ENCODE peak calls at places on chromosomes 5 and 9, in six cellular contexts. T is uterus, X is WERI-Rb-1, L is aorta, I is transverse colon, Q is cardiac fibroblast. W is an unnamed sample.
A peak's percentile ranks its signal among the peaks of the same experiment; 100 is the strongest.

GRCh38 chr9:14313378-14313940 is 482 bp downstream of the NFIB start:
- DNase-seq in T (no peak), X (no peak), L (no peak), I (peak; percentile 33), Q (peak; percentile 48), W (peak; percentile 67)

GRCh38 chr9:89418882-89419641 is 78.9 kb downstream of the SEMA4D start:
- DNase-seq in T (no peak), X (no peak), L (no peak), I (peak; percentile 66), Q (no peak), W (no peak)

GRCh38 chr9:126934441-126934840 is 19.9 kb downstream of the RALGPS1 start:
- DNase-seq in T (no peak), X (no peak), L (no peak), I (no peak), Q (no peak), W (no peak)

GRCh38 chr5:34571380-34572041 is 84.6 kb upstream of the RAI14 start:
- DNase-seq in T (no peak), X (no peak), L (no peak), I (no peak), Q (peak; percentile 70), W (peak; percentile 53)

GRCh38 chr9:88974641-88975040 is 16.6 kb upstream of the S1PR3 start:
- DNase-seq in T (no peak), X (peak; percentile 24), L (no peak), I (no peak), Q (no peak), W (no peak)

GRCh38 chr9:91223000-91223399 is 138.7 kb downstream of the AUH start:
- DNase-seq in T (no peak), X (peak; percentile 69), L (no peak), I (no peak), Q (no peak), W (no peak)

GRCh38 chr5:12460493-12461261 is 556.4 kb upstream of the CTNND2 start:
- DNase-seq in T (no peak), X (no peak), L (no peak), I (no peak), Q (no peak), W (no peak)

GRCh38 chr5:109297900-109298299 is 111.9 kb downstream of the PJA2 start:
- DNase-seq in T (no peak), X (no peak), L (no peak), I (no peak), Q (no peak), W (no peak)

GRCh38 chr5:77101298-77101697 is 14.2 kb upstream of the ZBED3 start:
- DNase-seq in T (no peak), X (no peak), L (no peak), I (no peak), Q (peak; percentile 29), W (no peak)

GRCh38 chr5:5881294-5881693 is 458.8 kb downstream of the ICE1 start:
- DNase-seq in T (no peak), X (peak; percentile 86), L (no peak), I (no peak), Q (no peak), W (peak; percentile 0)

GRCh38 chr5:161966544-161966943 is 101.0 kb upstream of the GABRG2 start:
- DNase-seq in T (no peak), X (no peak), L (no peak), I (no peak), Q (no peak), W (no peak)

GRCh38 chr5:151037561-151038291 is 17.3 kb downstream of the GPX3 start:
- DNase-seq in T (peak; percentile 58), X (no peak), L (peak; percentile 61), I (no peak), Q (peak; percentile 93), W (no peak)

GRCh38 chr5:81950996-81951395 is 20.8 kb upstream of the ATG10 start:
- DNase-seq in T (no peak), X (no peak), L (no peak), I (no peak), Q (peak; percentile 61), W (no peak)

GRCh38 chr5:180323929-180324632 is 29.1 kb downstream of the GFPT2 start:
- DNase-seq in T (no peak), X (no peak), L (no peak), I (no peak), Q (peak; percentile 58), W (no peak)

GRCh38 chr9:38208206-38208901 is 139.3 kb upstream of the SHB start:
- DNase-seq in T (no peak), X (peak; percentile 61), L (no peak), I (no peak), Q (no peak), W (peak; percentile 26)

GRCh38 chr9:113600871-113601545 is 137.5 kb downstream of the RGS3 start:
- DNase-seq in T (no peak), X (no peak), L (peak; percentile 64), I (no peak), Q (no peak), W (peak; percentile 56)

GRCh38 chr9:101495810-101496209 is 37.8 kb upstream of the RNF20 start:
- DNase-seq in T (no peak), X (no peak), L (no peak), I (no peak), Q (no peak), W (peak; percentile 57)

GRCh38 chr5:59007460-59008063 is 424.7 kb downstream of the RAB3C start:
- DNase-seq in T (no peak), X (no peak), L (no peak), I (no peak), Q (peak; percentile 63), W (no peak)

GRCh38 chr5:153860482-153860881 is 178.2 kb downstream of the FAM114A2 start:
- DNase-seq in T (no peak), X (no peak), L (no peak), I (no peak), Q (no peak), W (no peak)

GRCh38 chr5:77321793-77322394 is 111.4 kb downstream of the PDE8B start:
- DNase-seq in T (no peak), X (no peak), L (no peak), I (no peak), Q (no peak), W (no peak)

GRCh38 chr5:39622281-39622680 is 197.5 kb upstream of the DAB2 start:
- DNase-seq in T (no peak), X (no peak), L (no peak), I (no peak), Q (no peak), W (no peak)

GRCh38 chr5:39616131-39616530 is 191.4 kb upstream of the DAB2 start:
- DNase-seq in T (no peak), X (no peak), L (no peak), I (peak; percentile 66), Q (no peak), W (no peak)

GRCh38 chr5:39623291-39623865 is 198.6 kb upstream of the DAB2 start:
- DNase-seq in T (no peak), X (no peak), L (no peak), I (no peak), Q (no peak), W (no peak)

GRCh38 chr5:39618391-39618790 is 193.6 kb upstream of the DAB2 start:
- DNase-seq in T (no peak), X (no peak), L (no peak), I (no peak), Q (no peak), W (no peak)

GRCh38 chr5:39619161-39619818 is 194.5 kb upstream of the DAB2 start:
- DNase-seq in T (no peak), X (no peak), L (no peak), I (no peak), Q (no peak), W (no peak)
- H3K4me3 ChIP-seq in T (no peak overlapping the region), X (no peak overlapping the region), L (no peak overlapping the region), I (no peak overlapping the region), Q (no peak overlapping the region), W (no peak overlapping the region)

GRCh38 chr9:22147818-22148573 is 138.9 kb upstream of the CDKN2B start:
- DNase-seq in T (no peak), X (no peak), L (no peak), I (no peak), Q (peak; percentile 90), W (peak; percentile 47)
- H3K4me3 ChIP-seq in T (no peak overlapping the region), X (no peak overlapping the region), L (no peak overlapping the region), I (no peak overlapping the region), Q (no peak overlapping the region), W (no peak overlapping the region)

DNA sequence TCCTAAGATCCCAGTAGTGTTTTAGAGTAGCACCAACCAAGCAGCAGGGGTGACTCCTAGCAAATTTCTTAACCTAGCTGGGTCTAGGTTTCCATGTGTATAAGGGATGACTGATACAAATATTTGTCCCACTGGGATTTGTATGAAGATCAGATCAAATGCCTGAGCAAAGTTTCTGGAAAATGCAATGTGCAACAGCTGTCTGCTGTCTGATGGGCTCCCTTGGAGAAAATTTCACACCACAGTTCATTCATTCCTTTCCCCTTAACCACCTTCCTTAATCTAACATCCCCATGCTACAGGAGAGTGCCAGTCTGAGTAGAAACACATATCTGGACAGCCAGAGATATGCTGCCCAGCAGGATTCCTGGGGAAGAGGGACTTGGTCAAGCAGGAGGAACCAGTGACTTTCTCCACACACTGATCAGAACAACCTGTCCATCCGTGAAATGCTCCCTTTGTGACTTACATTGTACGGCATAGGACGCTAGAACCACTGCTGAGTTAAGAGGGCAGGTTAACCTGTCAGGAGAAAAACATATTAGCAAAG is 53.3 kb downstream of the PTPN3 start:
- DNase-seq in T (no peak), X (no peak), L (no peak), I (no peak), Q (no peak), W (peak; percentile 9)
- H3K4me3 ChIP-seq in T (no peak overlapping the region), X (no peak overlapping the region), L (no peak overlapping the region), I (no peak overlapping the region), Q (no peak overlapping the region), W (no peak overlapping the region)

GRCh38 chr5:92911293-92911692 is 669.7 kb downstream of the NR2F1-AS1 start:
- DNase-seq in T (no peak), X (no peak), L (no peak), I (no peak), Q (no peak), W (no peak)

GRCh38 chr5:92909545-92909962 is 671.5 kb downstream of the NR2F1-AS1 start:
- DNase-seq in T (no peak), X (peak; percentile 58), L (no peak), I (no peak), Q (peak; percentile 33), W (peak; percentile 43)

GRCh38 chr5:92906798-92907380 is 674.1 kb downstream of the NR2F1-AS1 start:
- DNase-seq in T (no peak), X (no peak), L (no peak), I (no peak), Q (no peak), W (no peak)

GRCh38 chr5:92908952-92909351 is 672.1 kb downstream of the NR2F1-AS1 start:
- DNase-seq in T (no peak), X (no peak), L (no peak), I (no peak), Q (no peak), W (no peak)

DNA sequence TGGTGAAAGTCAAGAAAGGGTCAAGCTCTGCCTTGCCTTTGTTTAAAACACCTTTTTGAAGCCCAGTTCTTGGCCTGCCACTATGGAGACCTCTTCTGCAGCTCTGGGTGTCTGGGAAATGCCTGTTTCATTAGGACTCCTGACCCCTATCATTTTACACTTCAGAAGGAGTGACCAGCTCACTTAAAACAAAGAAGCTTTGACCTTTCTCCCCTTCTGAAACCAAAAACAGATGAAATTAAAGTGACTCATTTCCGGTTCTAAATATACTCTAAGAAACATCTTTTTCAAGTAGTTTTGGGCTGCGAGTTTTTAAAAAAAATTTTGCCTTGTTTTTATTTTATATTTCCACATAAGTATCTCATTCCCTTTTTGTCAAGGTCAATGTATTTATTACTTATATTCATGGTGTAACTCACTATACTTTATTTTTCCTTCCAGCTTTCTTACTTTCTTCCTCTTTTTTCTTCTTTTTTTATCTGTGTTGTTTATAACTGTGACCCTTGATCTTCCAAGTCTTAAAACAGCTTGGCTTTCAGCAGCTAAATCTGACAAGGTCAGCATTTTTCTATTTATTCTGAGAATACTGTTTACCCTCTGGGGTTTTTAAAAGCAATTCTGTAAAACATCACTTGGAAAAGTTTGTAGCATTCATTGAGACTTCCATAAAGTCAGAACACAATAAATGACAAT is 673.0 kb downstream of the NR2F1-AS1 start:
- DNase-seq in T (no peak), X (no peak), L (no peak), I (no peak), Q (peak; percentile 72), W (no peak)
- H3K4me3 ChIP-seq in T (no peak overlapping the region), X (no peak overlapping the region), L (no peak overlapping the region), I (no peak overlapping the region), Q (no peak overlapping the region), W (no peak overlapping the region)